ENCODE peak calls at places on chromosomes 13 and 19, in eight cellular contexts. Y, N, R, U, W, M, P and D are unnamed samples.

GRCh38 chr13:105410602-105411001 is 1124.9 kb downstream of the EFNB2 start:
- DNase-seq in Y (no peak), N (no peak), R (peak), U (peak), W (no peak), M (peak), P (peak), D (no peak)

GRCh38 chr19:1074512-1075283 is 7.7 kb downstream of the ARHGAP45 start:
- DNase-seq in Y (peak), N (peak), R (peak), U (no peak), W (no peak), M (no peak), P (peak), D (no peak)

GRCh38 chr13:77300176-77301141 is 26.4 kb downstream of the MYCBP2 start:
- DNase-seq in Y (no peak), N (no peak), R (no peak), U (peak), W (peak), M (no peak), P (no peak), D (no peak)

GRCh38 chr19:6718741-6719539 is 1.5 kb downstream of the C3 start:
- DNase-seq in Y (no peak), N (no peak), R (peak), U (peak), W (no peak), M (no peak), P (peak), D (no peak)

GRCh38 chr19:6067975-6068374 is 42.3 kb downstream of the RFX2 start:
- DNase-seq in Y (no peak), N (peak), R (no peak), U (no peak), W (no peak), M (no peak), P (no peak), D (no peak)

GRCh38 chr13:99686944-99687382 is 185.7 kb downstream of the TM9SF2 start:
- DNase-seq in Y (no peak), N (no peak), R (no peak), U (no peak), W (no peak), M (no peak), P (no peak), D (no peak)

GRCh38 chr19:33759356-33759755 is 37.3 kb upstream of the KCTD15 start:
- DNase-seq in Y (no peak), N (no peak), R (no peak), U (no peak), W (no peak), M (no peak), P (no peak), D (no peak)

GRCh38 chr13:28161370-28161769 is 23.0 kb downstream of the PAN3 start:
- DNase-seq in Y (no peak), N (no peak), R (no peak), U (no peak), W (no peak), M (no peak), P (no peak), D (no peak)

GRCh38 chr19:1773173-1773572 is 19.9 kb downstream of the ONECUT3 start:
- DNase-seq in Y (no peak), N (no peak), R (no peak), U (no peak), W (no peak), M (no peak), P (no peak), D (peak)

GRCh38 chr13:66489586-66489985 is 740.5 kb downstream of the PCDH9 start:
- DNase-seq in Y (no peak), N (no peak), R (no peak), U (no peak), W (no peak), M (no peak), P (no peak), D (no peak)

GRCh38 chr19:49798574-49798973 is 14.5 kb downstream of the FUZ start:
- DNase-seq in Y (no peak), N (peak), R (no peak), U (no peak), W (no peak), M (no peak), P (no peak), D (no peak)

GRCh38 chr19:48246101-48246500 is 9.6 kb downstream of the CARD8 start:
- DNase-seq in Y (no peak), N (no peak), R (no peak), U (no peak), W (no peak), M (no peak), P (no peak), D (no peak)
- TF ChIP-seq CTCF in Y (no peak), N (no peak), R (no peak), U (no peak), W (no peak), M (no peak), P (no peak), D (no peak)

GRCh38 chr13:110089815-110090214 is 217.1 kb downstream of the COL4A1 start:
- DNase-seq in Y (no peak), N (no peak), R (no peak), U (no peak), W (no peak), M (no peak), P (no peak), D (no peak)
- TF ChIP-seq CTCF in Y (no peak), N (no peak), R (peak), U (peak), W (peak), M (peak), P (peak), D (peak)

GRCh38 chr13:75365724-75366173 is 116.2 kb downstream of the TBC1D4 start:
- DNase-seq in Y (no peak), N (no peak), R (no peak), U (peak), W (no peak), M (no peak), P (no peak), D (peak)

GRCh38 chr13:75366380-75367280 is 115.3 kb downstream of the TBC1D4 start:
- DNase-seq in Y (no peak), N (no peak), R (no peak), U (no peak), W (no peak), M (no peak), P (no peak), D (no peak)

GRCh38 chr13:75362026-75362425 is 119.9 kb downstream of the TBC1D4 start:
- DNase-seq in Y (no peak), N (no peak), R (no peak), U (no peak), W (no peak), M (no peak), P (peak), D (no peak)

GRCh38 chr13:75363371-75363770 is 118.6 kb downstream of the TBC1D4 start:
- DNase-seq in Y (no peak), N (no peak), R (no peak), U (no peak), W (no peak), M (no peak), P (no peak), D (no peak)

GRCh38 chr13:75364131-75364713 is 117.7 kb downstream of the TBC1D4 start:
- DNase-seq in Y (no peak), N (no peak), R (no peak), U (no peak), W (no peak), M (no peak), P (no peak), D (no peak)
- TF ChIP-seq CTCF in Y (no peak), N (no peak), R (no peak), U (no peak), W (no peak), M (no peak), P (no peak), D (no peak)

GRCh38 chr13:41649659-41650058 is 192.3 kb downstream of the RGCC start:
- DNase-seq in Y (no peak), N (no peak), R (no peak), U (no peak), W (no peak), M (no peak), P (no peak), D (no peak)
- TF ChIP-seq CTCF in Y (no peak), N (no peak), R (peak), U (peak), W (peak), M (peak), P (no peak), D (peak)

GRCh38 chr19:35334064-35334753 is 5.2 kb downstream of the CD22 start:
- DNase-seq in Y (no peak), N (no peak), R (no peak), U (no peak), W (no peak), M (no peak), P (no peak), D (no peak)
- TF ChIP-seq CTCF in Y (no peak), N (no peak), R (no peak), U (no peak), W (no peak), M (no peak), P (no peak), D (no peak)

GRCh38 chr13:73576291-73576690 is 517.5 kb downstream of the KLF5 start:
- DNase-seq in Y (no peak), N (no peak), R (no peak), U (no peak), W (no peak), M (no peak), P (no peak), D (no peak)

GRCh38 chr13:73578251-73578875 is 519.6 kb downstream of the KLF5 start:
- DNase-seq in Y (no peak), N (no peak), R (no peak), U (no peak), W (no peak), M (no peak), P (no peak), D (no peak)

GRCh38 chr13:73585236-73585635 is 526.4 kb downstream of the KLF5 start:
- DNase-seq in Y (no peak), N (no peak), R (no peak), U (no peak), W (no peak), M (no peak), P (no peak), D (no peak)

GRCh38 chr13:73580868-73581267 is 522.1 kb downstream of the KLF5 start:
- DNase-seq in Y (no peak), N (no peak), R (no peak), U (no peak), W (no peak), M (no peak), P (no peak), D (no peak)

GRCh38 chr13:73579574-73580274 is 520.9 kb downstream of the KLF5 start:
- DNase-seq in Y (no peak), N (no peak), R (no peak), U (no peak), W (no peak), M (no peak), P (no peak), D (no peak)
- TF ChIP-seq CTCF in Y (no peak), N (no peak), R (no peak), U (no peak), W (no peak), M (no peak), P (no peak), D (no peak)

GRCh38 chr19:16892438-16892837 is 3.6 kb downstream of the F2RL3 start:
- DNase-seq in Y (no peak), N (no peak), R (no peak), U (no peak), W (no peak), M (no peak), P (peak), D (no peak)
- TF ChIP-seq CTCF in Y (no peak), N (no peak), R (no peak), U (no peak), W (no peak), M (no peak), P (no peak), D (no peak)

GRCh38 chr19:45496349-45496953 is 396 bp downstream of the RTN2 start:
- DNase-seq in Y (peak), N (no peak), R (peak), U (peak), W (no peak), M (peak), P (peak), D (no peak)

GRCh38 chr19:45500918-45501729 is 2.9 kb downstream of the PPM1N start:
- DNase-seq in Y (no peak), N (no peak), R (no peak), U (no peak), W (no peak), M (no peak), P (no peak), D (no peak)

GRCh38 chr19:45497791-45498190 is 452 bp upstream of the PPM1N start:
- DNase-seq in Y (no peak), N (no peak), R (no peak), U (no peak), W (no peak), M (no peak), P (no peak), D (no peak)

GRCh38 chr19:45499196-45500180 is 1.2 kb downstream of the PPM1N start:
- DNase-seq in Y (no peak), N (no peak), R (peak), U (peak), W (no peak), M (no peak), P (peak), D (no peak)

GRCh38 chr19:45498411-45499195 is at the start of gene PPM1N:
- DNase-seq in Y (no peak), N (no peak), R (peak), U (peak), W (no peak), M (no peak), P (peak), D (no peak)
- TF ChIP-seq CTCF in Y (no peak), N (no peak), R (no peak), U (no peak), W (no peak), M (no peak), P (no peak), D (no peak)

GRCh38 chr19:31416548-31416947 is 67.3 kb upstream of the TSHZ3 start:
- DNase-seq in Y (no peak), N (no peak), R (no peak), U (no peak), W (no peak), M (no peak), P (no peak), D (no peak)
- TF ChIP-seq CTCF in Y (no peak), N (no peak), R (no peak), U (no peak), W (no peak), M (no peak), P (no peak), D (no peak)